ENCODE peak calls at places on chromosome 22, in five cellular contexts. D is heart left ventricle, K is colonic mucosa, J is transverse colon, V is fibroblast of lung. U is an unnamed sample.

GRCh38 chr22:43014062-43014875 is 680 bp downstream of the PACSIN2 start:
- DNase-seq in D (peak; percentile 73), K (peak; percentile 69), J (peak; percentile 59), V (no peak), U (peak; percentile 47)

GRCh38 chr22:46846154-46846831 is 83.8 kb downstream of the TBC1D22A start:
- DNase-seq in D (no peak), K (no peak), J (no peak), V (no peak), U (no peak)

GRCh38 chr22:42321908-42322561 is 51.6 kb upstream of the TCF20 start:
- DNase-seq in D (no peak), K (no peak), J (peak; percentile 27), V (no peak), U (peak; percentile 85)

GRCh38 chr22:50186789-50187523 is 1.2 kb downstream of the TRABD start:
- DNase-seq in D (peak; percentile 62), K (peak; percentile 81), J (peak; percentile 78), V (peak; percentile 19), U (no peak)

GRCh38 chr22:27965547-27965946 is 46.5 kb upstream of the PITPNB start:
- DNase-seq in D (no peak), K (no peak), J (no peak), V (no peak), U (no peak)

GRCh38 chr22:27513021-27513420 is 288.5 kb downstream of the MN1 start:
- DNase-seq in D (no peak), K (no peak), J (no peak), V (no peak), U (no peak)

GRCh38 chr22:29799217-29799680 is 32.1 kb downstream of the UQCR10 start:
- DNase-seq in D (peak; percentile 91), K (peak; percentile 60), J (peak; percentile 70), V (peak; percentile 95), U (peak; percentile 78)

GRCh38 chr22:41746563-41747400 is 47.5 kb downstream of the MEI1 start:
- DNase-seq in D (peak; percentile 82), K (peak; percentile 79), J (peak; percentile 77), V (peak; percentile 81), U (peak; percentile 78)

GRCh38 chr22:47152236-47152635 is 389.8 kb downstream of the TBC1D22A start:
- DNase-seq in D (no peak), K (no peak), J (no peak), V (no peak), U (no peak)

GRCh38 chr22:47552541-47553205 is 790.2 kb downstream of the TBC1D22A start:
- DNase-seq in D (no peak), K (no peak), J (no peak), V (no peak), U (no peak)

GRCh38 chr22:46058591-46059519 is 81.9 kb upstream of the WNT7B start:
- DNase-seq in D (no peak), K (no peak), J (peak; percentile 9), V (no peak), U (peak; percentile 49)

GRCh38 chr22:46047841-46048595 is 71.1 kb upstream of the WNT7B start:
- DNase-seq in D (no peak), K (no peak), J (peak; percentile 16), V (no peak), U (peak; percentile 3)

GRCh38 chr22:27795053-27795452 is 6.5 kb downstream of the MN1 start:
- DNase-seq in D (no peak), K (no peak), J (no peak), V (no peak), U (no peak)

GRCh38 chr22:47329727-47330653 is 567.5 kb downstream of the TBC1D22A start:
- DNase-seq in D (no peak), K (no peak), J (no peak), V (no peak), U (no peak)

GRCh38 chr22:35381424-35381772 is 502 bp downstream of the HMOX1 start:
- DNase-seq in D (no peak), K (no peak), J (no peak), V (no peak), U (no peak)

GRCh38 chr22:35987487-35987886 is 41.1 kb downstream of the RBFOX2 start:
- DNase-seq in D (no peak), K (no peak), J (no peak), V (peak; percentile 61), U (peak; percentile 54)

GRCh38 chr22:46076651-46077339 is 73.5 kb upstream of the PPARA start:
- DNase-seq in D (peak; percentile 63), K (no peak), J (peak; percentile 28), V (peak; percentile 81), U (peak; percentile 57)

GRCh38 chr22:46336119-46337078 is 885 bp downstream of the TRMU start:
- DNase-seq in D (peak; percentile 67), K (peak; percentile 43), J (peak; percentile 33), V (peak; percentile 2), U (no peak)

GRCh38 chr22:30541979-30542810 is 4.3 kb downstream of the SEC14L6 start:
- DNase-seq in D (peak; percentile 33), K (no peak), J (no peak), V (peak; percentile 5), U (no peak)

GRCh38 chr22:25410849-25411248 is 153.6 kb upstream of the GRK3 start:
- DNase-seq in D (no peak), K (no peak), J (no peak), V (no peak), U (no peak)

GRCh38 chr22:47351836-47352579 is 589.6 kb downstream of the TBC1D22A start:
- DNase-seq in D (no peak), K (no peak), J (no peak), V (no peak), U (no peak)

GRCh38 chr22:50297510-50298265 is 9.8 kb downstream of the PLXNB2 start:
- DNase-seq in D (no peak), K (no peak), J (no peak), V (no peak), U (no peak)

GRCh38 chr22:46033256-46034200 is 56.6 kb upstream of the WNT7B start:
- DNase-seq in D (no peak), K (no peak), J (no peak), V (peak; percentile 45), U (no peak)

GRCh38 chr22:37425369-37425768 is 1.9 kb downstream of the ELFN2 start:
- DNase-seq in D (no peak), K (no peak), J (no peak), V (no peak), U (no peak)
- H3K27me3 ChIP-seq in D (peaks cover 40% of the 10 kb centered on the region), K (peaks cover 47% of the 10 kb centered on the region), J (peaks cover 99% of the 10 kb centered on the region), V (peaks cover 43% of the 10 kb centered on the region), U (peaks cover 85% of the 10 kb centered on the region)

GRCh38 chr22:19875531-19876313 is 21.0 kb upstream of the GNB1L start:
- DNase-seq in D (peak; percentile 58), K (peak; percentile 22), J (no peak), V (no peak), U (no peak)
- H3K4me1 ChIP-seq in D (peaks cover under 1% of the 10 kb centered on the region), K (peaks cover 9% of the 10 kb centered on the region), J (peaks cover 27% of the 10 kb centered on the region), V (peaks cover 21% of the 10 kb centered on the region), U (peaks cover 3% of the 10 kb centered on the region)

GRCh38 chr22:17964153-17964552 is 60.2 kb downstream of the MICAL3 start:
- DNase-seq in D (no peak), K (no peak), J (no peak), V (no peak), U (no peak)
- H3K4me3 ChIP-seq in D (no peak overlapping the region), K (no peak overlapping the region), J (no peak overlapping the region), V (no peak overlapping the region), U (no peak overlapping the region)

GRCh38 chr22:22165936-22166710 is 78.5 kb upstream of the VPREB1 start:
- DNase-seq in D (no peak), K (no peak), J (no peak), V (no peak), U (no peak)

GRCh38 chr22:22166941-22167713 is 77.5 kb upstream of the VPREB1 start:
- DNase-seq in D (no peak), K (no peak), J (no peak), V (no peak), U (no peak)

GRCh38 chr22:22167791-22168189 is 76.8 kb upstream of the VPREB1 start:
- DNase-seq in D (no peak), K (no peak), J (peak; percentile 56), V (no peak), U (no peak)

GRCh38 chr22:22161924-22162851 is 82.4 kb upstream of the VPREB1 start:
- DNase-seq in D (no peak), K (no peak), J (peak; percentile 65), V (no peak), U (no peak)

GRCh38 chr22:22164541-22165272 is 79.9 kb upstream of the VPREB1 start:
- DNase-seq in D (no peak), K (no peak), J (no peak), V (no peak), U (no peak)
- H3K27me3 ChIP-seq in D (no peaks in the 10 kb centered on the region), K (no peaks in the 10 kb centered on the region), J (no peaks in the 10 kb centered on the region), V (no peaks in the 10 kb centered on the region), U (no peaks in the 10 kb centered on the region)

GRCh38 chr22:44839061-44839460 is 86.7 kb downstream of the ARHGAP8 start:
- DNase-seq in D (no peak), K (no peak), J (no peak), V (no peak), U (no peak)

GRCh38 chr22:44838316-44839016 is 86.1 kb downstream of the ARHGAP8 start:
- DNase-seq in D (no peak), K (no peak), J (no peak), V (no peak), U (no peak)

GRCh38 chr22:44837481-44837880 is 85.1 kb downstream of the ARHGAP8 start:
- DNase-seq in D (no peak), K (no peak), J (no peak), V (no peak), U (no peak)

GRCh38 chr22:44831885-44832284 is 79.5 kb downstream of the ARHGAP8 start:
- DNase-seq in D (no peak), K (no peak), J (no peak), V (no peak), U (no peak)

GRCh38 chr22:44834065-44834464 is 81.7 kb downstream of the ARHGAP8 start:
- DNase-seq in D (no peak), K (no peak), J (no peak), V (no peak), U (no peak)
- H3K4me1 ChIP-seq in D (no peaks in the 10 kb centered on the region), K (no peaks in the 10 kb centered on the region), J (no peaks in the 10 kb centered on the region), V (no peaks in the 10 kb centered on the region), U (peaks cover 3% of the 10 kb centered on the region)

DNA sequence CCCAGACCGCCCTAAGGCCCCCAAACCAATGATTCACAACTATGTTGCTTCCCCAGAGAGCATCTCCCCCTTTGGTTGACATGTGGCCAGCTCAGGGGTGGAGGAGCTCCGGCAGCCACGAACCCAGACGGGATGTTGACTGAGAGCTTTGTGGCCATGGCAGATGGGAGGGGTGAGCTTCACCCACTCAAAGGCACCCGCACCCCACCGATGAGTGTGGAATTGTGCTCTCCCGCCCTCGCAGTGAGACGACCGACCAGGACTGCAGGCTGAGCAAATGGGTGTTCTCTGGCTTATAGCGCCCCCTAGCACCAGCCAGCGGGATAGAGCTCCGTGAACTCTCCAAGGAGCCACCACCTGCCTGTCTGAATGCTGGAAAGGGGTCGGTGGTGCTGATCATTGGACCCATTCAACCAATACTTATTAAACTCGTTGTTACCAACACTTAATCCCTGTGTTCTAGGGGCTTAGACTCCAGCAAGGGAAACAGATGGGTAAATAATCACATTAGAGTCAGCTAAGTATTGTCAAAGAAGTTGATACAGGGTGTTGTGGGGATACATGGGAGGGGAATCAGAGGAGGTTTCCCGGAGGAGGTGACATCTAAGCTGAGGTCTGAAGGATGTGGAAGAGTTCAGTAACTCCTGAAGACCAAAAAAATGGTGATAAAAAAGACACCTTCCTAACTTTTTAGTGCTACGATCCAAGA is 4.5 kb upstream of the TIMP3 start:
- DNase-seq in D (peak; percentile 87), K (peak; percentile 69), J (peak; percentile 70), V (peak; percentile 85), U (peak; percentile 61)
- H3K4me3 ChIP-seq in D (no peak overlapping the region), K (no peak overlapping the region), J (no peak overlapping the region), V (peak overlapping the region; percentile 14), U (no peak overlapping the region)

GRCh38 chr22:49033616-49034015 is 794.1 kb downstream of the BRD1 start:
- DNase-seq in D (no peak), K (no peak), J (no peak), V (no peak), U (no peak)
- H3K27me3 ChIP-seq in D (no peaks in the 10 kb centered on the region), K (no peaks in the 10 kb centered on the region), J (no peaks in the 10 kb centered on the region), V (no peaks in the 10 kb centered on the region), U (no peaks in the 10 kb centered on the region)

GRCh38 chr22:22855617-22856308 is 31.9 kb upstream of the IGLL5 start:
- DNase-seq in D (no peak), K (peak; percentile 32), J (peak; percentile 48), V (no peak), U (peak; percentile 71)
- H3K4me1 ChIP-seq in D (no peaks in the 10 kb centered on the region), K (no peaks in the 10 kb centered on the region), J (no peaks in the 10 kb centered on the region), V (no peaks in the 10 kb centered on the region), U (no peaks in the 10 kb centered on the region)

U was measured in BE2C.